ENCODE peak calls at places on chromosomes 5 and 9, in nine cellular contexts. M, D, A, L, P, H, Y, C and G are unnamed samples.

GRCh38 chr5:151183451-151184245 is 26.1 kb upstream of the ANXA6 start:
- DNase-seq in M (no peak), D (no peak), A (no peak), L (no peak), P (peak), H (no peak), Y (no peak), C (no peak), G (no peak)

GRCh38 chr5:180095545-180095944 is 24.0 kb upstream of the RNF130 start:
- DNase-seq in M (no peak), D (no peak), A (no peak), L (no peak), P (no peak), H (no peak), Y (no peak), C (no peak), G (no peak)

GRCh38 chr5:41154491-41154890 is 58.8 kb downstream of the C6 start:
- DNase-seq in M (no peak), D (no peak), A (no peak), L (no peak), P (no peak), H (no peak), Y (no peak), C (no peak), G (no peak)

GRCh38 chr5:54876-55569 is 36.9 kb upstream of the PLEKHG4B start:
- DNase-seq in M (no peak), D (no peak), A (no peak), L (no peak), P (no peak), H (no peak), Y (no peak), C (no peak), G (no peak)

GRCh38 chr9:136310273-136311030 is 6.6 kb upstream of the CCDC187 start:
- DNase-seq in M (no peak), D (no peak), A (no peak), L (no peak), P (no peak), H (no peak), Y (no peak), C (no peak), G (no peak)

GRCh38 chr9:125990793-125991220 is 243.6 kb downstream of the PBX3 start:
- DNase-seq in M (no peak), D (no peak), A (no peak), L (no peak), P (no peak), H (no peak), Y (no peak), C (no peak), G (no peak)

GRCh38 chr5:107533946-107534876 is 136.5 kb downstream of the EFNA5 start:
- DNase-seq in M (no peak), D (no peak), A (no peak), L (no peak), P (no peak), H (no peak), Y (no peak), C (no peak), G (no peak)

GRCh38 chr9:70367305-70367930 is 47.0 kb downstream of the KLF9 start:
- DNase-seq in M (no peak), D (no peak), A (no peak), L (no peak), P (no peak), H (no peak), Y (no peak), C (no peak), G (no peak)

GRCh38 chr9:34381323-34381722 is 4.6 kb upstream of the MYORG start:
- DNase-seq in M (no peak), D (peak), A (no peak), L (peak), P (no peak), H (no peak), Y (no peak), C (no peak), G (no peak)

GRCh38 chr5:178474562-178475184 is 115.5 kb downstream of the COL23A1 start:
- DNase-seq in M (no peak), D (no peak), A (no peak), L (no peak), P (no peak), H (no peak), Y (no peak), C (no peak), G (no peak)

GRCh38 chr5:123997354-123998215 is 485.6 kb downstream of the CSNK1G3 start:
- DNase-seq in M (peak), D (no peak), A (peak), L (no peak), P (peak), H (no peak), Y (no peak), C (no peak), G (no peak)

GRCh38 chr5:72394688-72395087 is 74.5 kb downstream of the PTCD2 start:
- DNase-seq in M (peak), D (no peak), A (peak), L (peak), P (peak), H (peak), Y (no peak), C (no peak), G (no peak)

GRCh38 chr5:171137768-171138540 is 171.1 kb upstream of the TLX3 start:
- DNase-seq in M (peak), D (no peak), A (peak), L (no peak), P (peak), H (no peak), Y (no peak), C (no peak), G (no peak)

GRCh38 chr5:82924241-82924989 is 152.8 kb downstream of the TMEM167A start:
- DNase-seq in M (no peak), D (no peak), A (peak), L (no peak), P (peak), H (no peak), Y (no peak), C (no peak), G (no peak)

GRCh38 chr5:175654807-175655206 is 3.1 kb upstream of the HRH2 start:
- DNase-seq in M (no peak), D (no peak), A (no peak), L (no peak), P (peak), H (no peak), Y (no peak), C (no peak), G (no peak)

GRCh38 chr5:175653763-175654162 is 4.1 kb upstream of the HRH2 start:
- DNase-seq in M (no peak), D (no peak), A (no peak), L (no peak), P (no peak), H (no peak), Y (no peak), C (no peak), G (no peak)

GRCh38 chr5:175654346-175654745 is 3.5 kb upstream of the HRH2 start:
- DNase-seq in M (no peak), D (no peak), A (no peak), L (no peak), P (no peak), H (no peak), Y (no peak), C (no peak), G (no peak)

GRCh38 chr5:175655411-175655810 is 2.5 kb upstream of the HRH2 start:
- DNase-seq in M (no peak), D (no peak), A (no peak), L (no peak), P (no peak), H (no peak), Y (no peak), C (no peak), G (no peak)

DNA sequence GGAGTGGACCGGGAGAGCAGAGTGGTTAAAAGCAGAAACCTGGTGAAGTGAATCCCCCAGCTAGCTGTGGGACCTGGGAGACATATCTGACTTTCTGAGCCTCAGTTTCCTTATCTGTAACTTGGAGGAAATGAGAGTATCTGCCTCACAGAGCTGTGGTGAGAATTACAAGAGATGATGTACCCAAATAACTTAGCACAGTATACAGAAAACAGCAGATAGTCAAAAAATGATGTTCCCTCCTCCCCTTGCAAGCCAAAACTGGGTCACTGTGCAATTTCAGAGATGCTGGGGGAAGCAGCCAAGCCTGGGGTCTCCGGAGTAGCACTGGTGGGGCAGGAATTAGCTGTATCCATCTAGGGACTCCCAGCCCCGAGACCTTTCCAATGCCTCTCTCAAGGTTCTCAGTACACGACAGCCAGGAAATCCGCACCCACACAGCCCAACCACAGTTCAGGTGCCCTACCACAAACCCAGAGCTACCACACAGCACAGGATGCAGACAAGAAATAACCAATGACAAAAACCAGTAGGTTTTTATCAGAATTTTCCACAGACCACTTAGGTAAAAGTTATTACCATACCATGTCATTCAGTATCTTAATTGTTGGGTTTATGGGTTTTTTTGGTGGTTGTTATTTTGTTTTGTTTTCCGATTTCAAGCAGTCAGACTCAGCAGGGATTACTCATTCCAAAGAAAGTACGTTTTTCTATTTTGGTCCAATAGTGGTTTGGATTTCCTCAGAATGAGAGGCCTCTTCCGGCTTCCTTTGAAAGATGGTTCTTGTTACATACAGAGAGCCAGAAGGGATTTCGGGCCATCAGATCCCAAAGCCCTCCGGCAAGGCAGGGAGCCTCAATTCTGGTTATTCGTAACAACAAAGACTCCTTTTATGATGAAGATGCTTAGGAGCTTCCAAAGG is 4.9 kb upstream of the HRH2 start:
- DNase-seq in M (peak), D (no peak), A (no peak), L (no peak), P (no peak), H (no peak), Y (no peak), C (no peak), G (no peak)
- TF ChIP-seq CTCF in M (no peak), D (no peak), A (no peak), L (no peak), P (no peak), H (no peak), Y (no peak), C (no peak), G (no peak)

DNA sequence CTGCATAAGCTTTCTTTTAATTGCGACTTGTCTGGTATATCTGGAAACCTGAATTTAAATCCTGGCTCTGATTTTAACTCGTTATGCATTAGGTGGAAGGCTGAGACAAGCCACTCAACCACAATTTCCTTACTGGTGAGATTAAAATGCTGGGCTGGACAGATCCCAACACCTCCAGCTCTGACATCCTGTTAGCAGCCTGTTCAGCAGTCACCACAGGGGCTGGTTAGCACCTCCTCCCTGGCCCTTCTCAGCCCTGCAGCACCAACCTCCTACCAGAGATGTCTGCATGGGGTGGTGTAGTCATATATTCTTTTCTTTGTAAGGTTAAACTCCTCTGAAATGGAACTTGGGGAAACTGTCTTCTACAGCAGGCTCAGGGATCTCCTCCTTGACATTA is 156.5 kb upstream of the NFIL3 start:
- DNase-seq in M (peak), D (no peak), A (peak), L (peak), P (peak), H (no peak), Y (no peak), C (peak), G (no peak)
- TF ChIP-seq CTCF in M (no peak), D (no peak), A (no peak), L (no peak), P (no peak), H (no peak), Y (no peak), C (no peak), G (no peak)

GRCh38 chr9:108282872-108283271 is 572.9 kb downstream of the ACTL7B start:
- DNase-seq in M (peak), D (no peak), A (no peak), L (peak), P (peak), H (no peak), Y (no peak), C (no peak), G (no peak)
- TF ChIP-seq CTCF in M (no peak), D (no peak), A (no peak), L (peak), P (peak), H (no peak), Y (no peak), C (no peak), G (no peak)

GRCh38 chr9:93096131-93096802 is at the start of gene CARD19:
- DNase-seq in M (peak), D (peak), A (peak), L (peak), P (peak), H (peak), Y (peak), C (no peak), G (no peak)
- TF ChIP-seq CTCF in M (no peak), D (no peak), A (no peak), L (no peak), P (no peak), H (no peak), Y (no peak), C (no peak), G (no peak)

GRCh38 chr5:173971681-173972080 is 17.3 kb upstream of the C5orf47 start:
- DNase-seq in M (no peak), D (no peak), A (no peak), L (no peak), P (no peak), H (no peak), Y (no peak), C (no peak), G (no peak)

GRCh38 chr5:173972844-173973613 is 15.9 kb upstream of the C5orf47 start:
- DNase-seq in M (peak), D (peak), A (peak), L (peak), P (peak), H (peak), Y (peak), C (peak), G (peak)

GRCh38 chr5:173969167-173970049 is 19.6 kb upstream of the C5orf47 start:
- DNase-seq in M (peak), D (no peak), A (peak), L (no peak), P (peak), H (no peak), Y (peak), C (no peak), G (no peak)

GRCh38 chr5:173973614-173973969 is 15.4 kb upstream of the C5orf47 start:
- DNase-seq in M (peak), D (no peak), A (no peak), L (peak), P (peak), H (peak), Y (peak), C (no peak), G (no peak)

GRCh38 chr5:173970878-173971650 is 17.9 kb upstream of the C5orf47 start:
- DNase-seq in M (no peak), D (no peak), A (no peak), L (no peak), P (no peak), H (no peak), Y (no peak), C (no peak), G (no peak)
- TF ChIP-seq CTCF in M (no peak), D (peak), A (no peak), L (peak), P (peak), H (no peak), Y (peak), C (no peak), G (no peak)

DNA sequence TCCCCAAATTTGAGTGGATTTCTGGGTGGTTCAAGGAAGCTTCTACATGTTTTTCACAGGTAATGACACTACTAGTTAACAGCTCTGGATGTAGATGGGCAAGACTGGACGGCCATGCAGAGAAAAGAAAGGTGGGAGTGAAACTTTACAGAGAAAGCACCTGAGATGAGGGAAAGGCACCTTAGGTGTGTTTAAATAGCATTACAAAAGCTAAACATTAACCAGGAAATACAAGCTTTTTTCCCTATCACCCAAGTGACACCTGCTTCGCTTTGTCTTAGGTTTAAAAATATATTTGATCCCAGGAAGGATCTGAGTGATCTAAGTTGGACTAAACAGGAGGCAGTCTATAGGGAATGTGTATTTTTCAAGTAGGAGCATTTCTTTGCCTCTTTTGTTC is 8.3 kb downstream of the C9orf152 start:
- DNase-seq in M (no peak), D (no peak), A (no peak), L (no peak), P (no peak), H (no peak), Y (no peak), C (no peak), G (no peak)
- TF ChIP-seq CTCF in M (no peak), D (no peak), A (no peak), L (no peak), P (no peak), H (no peak), Y (no peak), C (no peak), G (no peak)

GRCh38 chr5:76074487-76074886 is 8.7 kb upstream of the SV2C start:
- DNase-seq in M (peak), D (no peak), A (no peak), L (peak), P (peak), H (peak), Y (no peak), C (no peak), G (no peak)
- TF ChIP-seq CTCF in M (no peak), D (peak), A (no peak), L (peak), P (peak), H (peak), Y (no peak), C (peak), G (no peak)

GRCh38 chr5:66769839-66770617 is 173.8 kb downstream of the MAST4 start:
- DNase-seq in M (peak), D (peak), A (peak), L (peak), P (no peak), H (no peak), Y (no peak), C (no peak), G (no peak)
- TF ChIP-seq CTCF in M (no peak), D (peak), A (no peak), L (peak), P (no peak), H (no peak), Y (no peak), C (no peak), G (no peak)

DNA sequence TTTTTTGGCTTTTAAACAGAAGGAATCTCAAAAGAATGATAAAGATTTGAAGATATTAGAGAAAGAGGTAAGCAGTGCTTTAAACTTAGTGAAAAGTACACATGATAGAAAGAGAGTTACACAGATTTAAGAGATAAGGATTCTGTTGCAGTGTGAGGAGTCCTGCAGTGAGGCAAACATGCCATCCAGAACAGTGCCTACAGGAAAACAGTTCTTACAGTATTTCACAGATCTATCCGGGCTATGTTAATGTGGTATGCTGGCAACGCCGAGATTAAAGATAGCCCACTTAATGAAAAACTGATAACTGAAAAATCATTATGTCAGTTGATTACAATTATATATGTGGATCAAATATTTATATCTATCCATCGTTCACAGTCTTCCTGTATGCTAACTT is 7.2 kb downstream of the HMMR start:
- DNase-seq in M (no peak), D (no peak), A (no peak), L (no peak), P (no peak), H (no peak), Y (no peak), C (no peak), G (no peak)
- TF ChIP-seq CTCF in M (no peak), D (no peak), A (no peak), L (no peak), P (no peak), H (no peak), Y (no peak), C (no peak), G (no peak)